ENCODE peak calls at places on chromosomes 7 and 10, in seven cellular contexts. X, V, O, Q, Z, D and S are unnamed samples.

GRCh38 chr7:90982228-90982627 is 282.0 kb upstream of the FZD1 start:
- DNase-seq in V (no peak), D (no peak), Q (no peak), Z (no peak), X (no peak), O (no peak), S (peak; percentile 18)

GRCh38 chr7:131844380-131844779 is 288.0 kb upstream of the PODXL start:
- DNase-seq in Q (no peak), D (no peak), X (no peak), Z (no peak), V (no peak), O (peak; percentile 21), S (no peak)

GRCh38 chr7:299169-299568 is 9.2 kb downstream of the FOXL3 start:
- DNase-seq in D (no peak), X (no peak), V (no peak), Z (no peak), Q (no peak), O (no peak), S (no peak)

GRCh38 chr10:90751107-90751997 is 106.5 kb downstream of the HTR7 start:
- DNase-seq in D (peak; percentile 72), Q (peak; percentile 61), O (peak; percentile 35), V (peak; percentile 63), Z (peak; percentile 14), X (peak; percentile 16), S (no peak)

GRCh38 chr7:140062118-140062527 is 628 bp downstream of the PARP12 start:
- DNase-seq in D (peak; percentile 10), V (no peak), O (no peak), Q (peak; percentile 9), Z (peak; percentile 62), X (no peak), S (no peak)

GRCh38 chr10:63382066-63382465 is 83.7 kb downstream of the JMJD1C start:
- DNase-seq in V (no peak), Z (no peak), O (no peak), Q (no peak), X (no peak), D (no peak), S (no peak)

GRCh38 chr10:7471720-7472367 is 61.0 kb upstream of the SFMBT2 start:
- DNase-seq in Q (no peak), D (peak; percentile 44), Z (no peak), V (no peak), X (no peak), O (peak; percentile 58), S (peak; percentile 99)

GRCh38 chr7:77442631-77443420 is 26.7 kb upstream of the GSAP start:
- DNase-seq in Z (no peak), D (no peak), V (no peak), X (no peak), Q (peak; percentile 43), O (no peak), S (no peak)

GRCh38 chr10:16521311-16522016 is at the start of gene C1QL3:
- DNase-seq in V (no peak), Q (peak; percentile 39), D (peak; percentile 58), O (peak; percentile 77), X (peak; percentile 32), Z (peak; percentile 4), S (no peak)

GRCh38 chr7:155576900-155577508 is 30.6 kb upstream of the CNPY1 start:
- DNase-seq in D (no peak), X (no peak), Z (no peak), Q (no peak), V (no peak), O (no peak), S (no peak)

GRCh38 chr7:127107601-127108007 is 145.1 kb downstream of the GRM8 start:
- DNase-seq in V (peak; percentile 30), O (peak; percentile 74), X (no peak), D (peak; percentile 70), Q (peak; percentile 51), Z (peak; percentile 7), S (peak; percentile 46)

GRCh38 chr10:96299383-96299782 is 4.9 kb upstream of the DNTT start:
- DNase-seq in X (peak; percentile 8), V (no peak), Q (no peak), Z (no peak), D (peak; percentile 8), O (no peak), S (no peak)

GRCh38 chr7:7662527-7662926 is 22.0 kb downstream of the UMAD1 start:
- DNase-seq in Z (no peak), O (no peak), V (no peak), Q (no peak), D (no peak), X (peak; percentile 43), S (no peak)

GRCh38 chr10:125431149-125431548 is 251.8 kb downstream of the TEX36 start:
- DNase-seq in Q (no peak), D (no peak), X (no peak), Z (no peak), O (no peak), V (no peak), S (no peak)

GRCh38 chr10:1101946-1102345 is 45.8 kb downstream of the WDR37 start:
- DNase-seq in D (no peak), O (no peak), V (no peak), Q (no peak), X (no peak), Z (no peak), S (no peak)

GRCh38 chr7:130298927-130299326 is 6.0 kb downstream of the CPA4 start:
- DNase-seq in Z (no peak), X (no peak), V (no peak), O (no peak), D (no peak), Q (no peak), S (no peak)

GRCh38 chr7:133652547-133652946 is 399.7 kb downstream of the EXOC4 start:
- DNase-seq in Q (no peak), V (no peak), X (no peak), D (no peak), O (no peak), Z (no peak), S (peak; percentile 34)

GRCh38 chr7:97078023-97078988 is 39.2 kb upstream of the SDHAF3 start:
- DNase-seq in V (no peak), D (no peak), Q (no peak), X (no peak), O (no peak), Z (no peak), S (peak; percentile 21)

GRCh38 chr7:25069900-25070443 is 55.1 kb downstream of the CYCS start:
- DNase-seq in O (peak; percentile 76), D (peak; percentile 87), Z (peak; percentile 31), V (peak; percentile 84), X (peak; percentile 82), Q (peak; percentile 88), S (peak; percentile 72)

GRCh38 chr10:72096115-72097000 is 8.0 kb upstream of the SPOCK2 start:
- DNase-seq in D (no peak), V (no peak), Z (no peak), X (no peak), O (no peak), Q (peak; percentile 77), S (no peak)

GRCh38 chr7:107966701-107967100 is 36.3 kb downstream of the LAMB1 start:
- DNase-seq in V (no peak), X (no peak), Q (peak; percentile 83), D (no peak), O (no peak), Z (no peak), S (no peak)